ENCODE peak calls at places on chromosomes 7 and 10, in ten cellular contexts. J, Q, B, F, R, S, V, D, X and M are unnamed samples.

GRCh38 chr10:122044713-122045112 is 55.8 kb downstream of the TACC2 start:
- DNase-seq in J (peak), Q (no peak), B (no peak), F (no peak), R (peak), S (peak), V (no peak), D (no peak), X (no peak), M (no peak)

GRCh38 chr7:105831824-105832535 is 44.4 kb downstream of the ATXN7L1 start:
- DNase-seq in J (no peak), Q (no peak), B (no peak), F (no peak), R (no peak), S (peak), V (no peak), D (no peak), X (no peak), M (no peak)

GRCh38 chr10:130423455-130424305 is 287.5 kb downstream of the GLRX3 start:
- DNase-seq in J (no peak), Q (peak), B (no peak), F (no peak), R (no peak), S (no peak), V (no peak), D (peak), X (no peak), M (no peak)

GRCh38 chr10:49831352-49832040 is 69.4 kb upstream of the OGDHL start:
- DNase-seq in J (no peak), Q (no peak), B (no peak), F (no peak), R (peak), S (peak), V (peak), D (no peak), X (no peak), M (peak)

GRCh38 chr7:55549457-55549856 is 22.8 kb downstream of the VOPP1 start:
- DNase-seq in J (no peak), Q (no peak), B (no peak), F (peak), R (no peak), S (no peak), V (no peak), D (no peak), X (no peak), M (no peak)

GRCh38 chr10:52644678-52645434 is 127.7 kb downstream of the MBL2 start:
- DNase-seq in J (peak), Q (no peak), B (peak), F (peak), R (peak), S (peak), V (peak), D (no peak), X (no peak), M (peak)

GRCh38 chr10:60009316-60009715 is 103.0 kb upstream of the CCDC6 start:
- DNase-seq in J (no peak), Q (no peak), B (no peak), F (no peak), R (no peak), S (no peak), V (no peak), D (no peak), X (no peak), M (no peak)

GRCh38 chr7:142457146-142457703 is 199.4 kb upstream of the PRSS58 start:
- DNase-seq in J (no peak), Q (no peak), B (no peak), F (no peak), R (no peak), S (no peak), V (no peak), D (no peak), X (no peak), M (no peak)

GRCh38 chr7:73470208-73470607 is 36.6 kb downstream of the FZD9 start:
- DNase-seq in J (no peak), Q (no peak), B (no peak), F (no peak), R (no peak), S (no peak), V (no peak), D (no peak), X (no peak), M (no peak)

GRCh38 chr7:131537581-131537980 is 18.8 kb downstream of the PODXL start:
- DNase-seq in J (no peak), Q (no peak), B (no peak), F (no peak), R (no peak), S (no peak), V (no peak), D (no peak), X (no peak), M (no peak)

GRCh38 chr10:92839191-92840085 is 8.9 kb upstream of the EXOC6 start:
- DNase-seq in J (peak), Q (no peak), B (no peak), F (peak), R (peak), S (peak), V (no peak), D (no peak), X (no peak), M (peak)
- TF ChIP-seq CTCF in J (peak), Q (no peak), B (no peak), F (peak), R (peak), S (peak), V (peak), D (peak), X (no peak), M (peak)

GRCh38 chr10:11827414-11827813 is 4.3 kb downstream of the PROSER2 start:
- DNase-seq in J (no peak), Q (no peak), B (no peak), F (no peak), R (no peak), S (no peak), V (no peak), D (no peak), X (no peak), M (no peak)
- TF ChIP-seq CTCF in J (no peak), Q (no peak), B (no peak), F (no peak), R (no peak), S (no peak), V (no peak), D (no peak), X (no peak), M (no peak)

DNA sequence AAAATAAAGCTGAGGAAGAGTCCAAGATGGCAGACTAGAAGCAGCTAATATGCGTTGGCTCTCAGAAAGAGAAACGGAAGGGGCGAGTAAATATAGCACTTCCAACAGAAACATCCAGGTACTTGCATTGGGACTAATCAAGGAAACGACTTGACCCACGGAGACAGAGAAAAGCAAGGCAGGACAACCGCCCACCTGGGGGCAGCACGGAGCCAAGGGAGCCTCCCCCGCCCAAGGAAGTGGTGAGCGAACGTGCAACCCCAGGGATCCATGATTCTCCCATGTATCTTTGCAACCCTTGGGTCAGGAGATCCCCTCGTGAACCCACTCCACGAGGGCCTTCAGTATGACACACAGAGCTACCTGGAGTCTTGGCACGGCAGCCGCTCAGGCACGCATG is 45.4 kb upstream of the GRM3 start:
- DNase-seq in J (peak), Q (no peak), B (no peak), F (no peak), R (no peak), S (no peak), V (no peak), D (no peak), X (no peak), M (peak)
- TF ChIP-seq CTCF in J (peak), Q (no peak), B (no peak), F (no peak), R (no peak), S (no peak), V (no peak), D (peak), X (no peak), M (peak)

GRCh38 chr10:34814228-34815173 is 595 bp downstream of the PARD3 start:
- DNase-seq in J (peak), Q (peak), B (no peak), F (no peak), R (peak), S (peak), V (no peak), D (peak), X (no peak), M (peak)
- TF ChIP-seq CTCF in J (no peak), Q (no peak), B (no peak), F (no peak), R (peak), S (no peak), V (peak), D (peak), X (no peak), M (no peak)

DNA sequence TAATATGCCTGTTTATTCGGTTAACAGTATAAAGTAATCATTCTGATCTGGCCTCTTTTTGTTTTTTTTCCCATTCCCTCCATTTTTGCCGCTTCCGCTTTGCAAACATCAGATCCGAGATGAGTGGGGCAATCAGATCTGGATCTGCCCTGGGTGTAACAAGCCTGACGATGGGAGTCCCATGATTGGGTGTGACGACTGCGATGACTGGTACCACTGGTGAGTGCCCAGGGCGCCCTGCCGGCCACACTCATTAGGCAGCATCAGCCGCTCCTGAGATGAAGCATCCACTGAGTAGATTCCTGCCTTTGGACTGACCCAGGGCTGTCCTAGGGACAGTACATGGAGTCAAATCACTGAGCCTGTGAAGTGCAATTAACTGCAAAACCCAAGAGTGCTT is 40.9 kb upstream of the GATA3 start:
- DNase-seq in J (no peak), Q (no peak), B (no peak), F (no peak), R (no peak), S (no peak), V (no peak), D (no peak), X (no peak), M (no peak)
- TF ChIP-seq CTCF in J (no peak), Q (no peak), B (no peak), F (no peak), R (no peak), S (no peak), V (no peak), D (no peak), X (no peak), M (no peak)

GRCh38 chr7:158865462-158865922 is 9.1 kb downstream of the DYNC2I1 start:
- DNase-seq in J (peak), Q (peak), B (no peak), F (no peak), R (no peak), S (no peak), V (no peak), D (no peak), X (no peak), M (peak)
- TF ChIP-seq CTCF in J (no peak), Q (no peak), B (no peak), F (no peak), R (no peak), S (no peak), V (no peak), D (no peak), X (no peak), M (no peak)

GRCh38 chr7:108972009-108972408 is 402.3 kb downstream of the DNAJB9 start:
- DNase-seq in J (no peak), Q (no peak), B (no peak), F (no peak), R (peak), S (no peak), V (no peak), D (no peak), X (no peak), M (no peak)

GRCh38 chr7:108973075-108973474 is 403.4 kb downstream of the DNAJB9 start:
- DNase-seq in J (peak), Q (no peak), B (peak), F (no peak), R (peak), S (no peak), V (no peak), D (no peak), X (no peak), M (no peak)
- TF ChIP-seq CTCF in J (peak), Q (no peak), B (peak), F (peak), R (no peak), S (no peak), V (peak), D (peak), X (no peak), M (peak)

DNA sequence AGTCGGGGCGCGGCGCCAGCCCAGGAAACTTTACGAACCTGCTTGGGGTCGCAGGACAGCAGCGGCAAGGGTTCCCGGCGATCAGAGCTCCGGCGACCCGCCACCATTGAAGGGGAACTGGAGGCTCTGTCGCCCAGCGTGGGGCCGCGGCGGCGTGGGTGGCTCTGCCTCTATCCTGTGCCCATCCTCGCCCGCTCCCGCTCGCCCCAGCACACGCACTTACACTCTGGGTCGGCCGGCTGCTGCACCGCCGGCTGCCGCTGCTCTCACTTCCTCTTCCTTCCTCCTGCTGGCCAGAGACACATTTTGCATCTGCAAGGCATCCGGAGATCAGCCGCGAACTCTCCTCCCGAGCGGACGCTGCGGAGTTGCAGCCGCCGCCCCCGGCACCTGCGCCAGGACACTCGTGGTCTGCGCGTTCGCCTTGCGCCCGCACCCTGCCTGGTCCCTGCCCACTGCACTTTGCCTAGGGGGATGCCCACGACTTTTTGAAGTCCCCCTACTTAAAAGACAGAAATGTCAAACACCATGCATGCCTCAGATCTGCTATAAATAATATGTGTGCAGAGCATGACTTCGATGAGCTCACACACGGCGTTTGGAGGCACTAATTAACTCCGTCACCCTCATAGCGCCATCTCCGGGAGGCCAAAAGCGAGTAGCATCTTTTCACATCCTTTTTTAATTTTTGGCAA is at the start of gene ELMO1:
- DNase-seq in J (peak), Q (peak), B (no peak), F (peak), R (peak), S (peak), V (peak), D (peak), X (peak), M (peak)
- TF ChIP-seq CTCF in J (peak), Q (no peak), B (no peak), F (peak), R (peak), S (no peak), V (peak), D (peak), X (no peak), M (peak)

GRCh38 chr10:79069325-79070090 is 742 bp downstream of the ZMIZ1 start:
- DNase-seq in J (peak), Q (peak), B (no peak), F (peak), R (peak), S (no peak), V (peak), D (no peak), X (no peak), M (peak)

GRCh38 chr10:79070091-79070610 is 1.4 kb downstream of the ZMIZ1 start:
- DNase-seq in J (peak), Q (peak), B (no peak), F (no peak), R (peak), S (no peak), V (no peak), D (no peak), X (no peak), M (peak)

GRCh38 chr10:79067241-79068202 is 1.2 kb upstream of the ZMIZ1 start:
- DNase-seq in J (peak), Q (peak), B (peak), F (peak), R (peak), S (peak), V (peak), D (peak), X (peak), M (peak)

GRCh38 chr10:79068203-79068561 is 584 bp upstream of the ZMIZ1 start:
- DNase-seq in J (peak), Q (no peak), B (no peak), F (peak), R (peak), S (no peak), V (no peak), D (no peak), X (no peak), M (no peak)

DNA sequence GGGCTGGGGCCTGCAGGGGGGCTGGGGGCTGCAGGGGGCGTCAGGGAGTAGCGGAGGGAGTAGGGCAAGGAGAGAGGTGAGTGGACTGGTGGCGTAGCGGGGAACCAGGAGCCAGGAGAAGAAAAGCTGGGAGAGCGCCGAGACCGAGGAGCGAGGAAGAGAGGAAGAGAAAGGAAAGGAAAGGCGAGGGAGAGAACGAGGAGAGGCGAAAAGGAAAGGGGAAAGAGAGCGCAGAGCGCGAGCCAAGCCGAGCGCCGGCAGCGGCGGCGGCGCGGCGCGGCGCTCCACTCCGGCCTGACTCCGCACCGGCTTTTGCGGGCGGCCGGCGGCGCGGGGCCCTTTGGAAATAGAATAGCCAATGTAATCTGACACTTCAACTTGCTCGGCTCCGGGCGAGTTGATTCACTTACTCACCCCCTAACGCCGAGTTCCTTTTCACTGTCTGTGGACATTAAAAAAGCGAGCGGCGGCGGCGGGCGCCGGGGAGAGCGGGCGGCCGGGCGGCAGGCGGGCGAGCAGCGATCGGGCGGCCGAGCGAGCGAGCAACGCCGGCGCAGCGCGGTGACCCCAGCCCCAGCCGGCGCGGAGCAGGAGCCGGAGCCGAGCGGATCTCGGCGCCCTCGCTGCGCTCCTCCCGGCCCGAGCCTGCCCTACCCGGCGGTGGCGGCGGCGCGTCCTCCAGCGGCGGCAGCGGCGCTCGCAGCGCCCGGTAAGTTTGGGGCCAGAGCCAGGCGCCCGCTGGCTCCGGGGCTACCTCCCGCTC is at the start of gene ZMIZ1:
- DNase-seq in J (peak), Q (peak), B (peak), F (peak), R (peak), S (peak), V (peak), D (peak), X (peak), M (peak)
- TF ChIP-seq CTCF in J (peak), Q (no peak), B (no peak), F (peak), R (peak), S (peak), V (peak), D (peak), X (no peak), M (no peak)